ENCODE peak calls at places on chromosomes 7 and 10, in four cellular contexts. M, P, F and X are unnamed samples.

GRCh38 chr10:23099079-23099478 is 3.7 kb downstream of the MSRB2 start:
- DNase-seq in M (no peak), P (no peak), F (no peak), X (no peak)

GRCh38 chr7:64874114-64874513 is 29.0 kb upstream of the ZNF273 start:
- DNase-seq in M (no peak), P (no peak), F (no peak), X (no peak)

GRCh38 chr10:13750299-13751190 is 163.8 kb downstream of the PRPF18 start:
- DNase-seq in M (no peak), P (no peak), F (peak; percentile 57), X (no peak)

GRCh38 chr7:54788664-54789063 is 29.7 kb upstream of the SEC61G start:
- DNase-seq in M (peak; percentile 53), P (no peak), F (peak; percentile 13), X (peak; percentile 81)

GRCh38 chr7:94245500-94245899 is 149.2 kb upstream of the COL1A2 start:
- DNase-seq in M (no peak), P (no peak), F (no peak), X (no peak)

GRCh38 chr10:49369216-49370162 is 26.4 kb downstream of the DRGX start:
- DNase-seq in M (no peak), P (no peak), F (no peak), X (no peak)

GRCh38 chr7:112069879-112070321 is 136.3 kb downstream of the DOCK4 start:
- DNase-seq in M (no peak), P (no peak), F (no peak), X (no peak)

GRCh38 chr7:47591655-47592572 is 10.0 kb upstream of the TNS3 start:
- DNase-seq in M (peak; percentile 75), P (no peak), F (no peak), X (peak; percentile 86)

GRCh38 chr10:62456611-62457101 is 82.5 kb downstream of the ZNF365 start:
- DNase-seq in M (no peak), P (no peak), F (peak; percentile 86), X (no peak)

GRCh38 chr10:64773357-64773756 is 1252.2 kb downstream of the REEP3 start:
- DNase-seq in M (no peak), P (no peak), F (no peak), X (no peak)

GRCh38 chr10:59894114-59894513 is 12.2 kb downstream of the CCDC6 start:
- DNase-seq in M (no peak), P (no peak), F (no peak), X (no peak)

GRCh38 chr10:103451091-103451801 is 924 bp downstream of the CALHM2 start:
- DNase-seq in M (no peak), P (peak; percentile 34), F (no peak), X (no peak)

GRCh38 chr10:74993649-74994048 is 117.8 kb upstream of the SAMD8 start:
- DNase-seq in M (no peak), P (no peak), F (no peak), X (no peak)

GRCh38 chr10:104447331-104447730 is 93.7 kb downstream of the CFAP58 start:
- DNase-seq in M (no peak), P (no peak), F (no peak), X (no peak)

GRCh38 chr10:100186253-100186780 is 488 bp upstream of the ERLIN1 start:
- DNase-seq in M (no peak), P (peak; percentile 11), F (peak; percentile 44), X (peak; percentile 46)

GRCh38 chr10:82882722-82883121 is 1007.7 kb downstream of the NRG3 start:
- DNase-seq in M (no peak), P (no peak), F (no peak), X (no peak)

GRCh38 chr10:104690081-104690480 is 49.0 kb downstream of the SORCS3 start:
- DNase-seq in M (no peak), P (no peak), F (no peak), X (no peak)

GRCh38 chr10:87532696-87533095 is 28.0 kb downstream of the MINPP1 start:
- DNase-seq in M (no peak), P (no peak), F (no peak), X (no peak)

GRCh38 chr10:127694580-127695193 is 42.3 kb upstream of the FOXI2 start:
- DNase-seq in M (peak; percentile 39), P (peak; percentile 25), F (no peak), X (peak; percentile 95)

GRCh38 chr7:105776986-105777910 is 99.2 kb downstream of the ATXN7L1 start:
- DNase-seq in M (no peak), P (no peak), F (no peak), X (no peak)

GRCh38 chr7:104111294-104111693 is 96.5 kb downstream of the ORC5 start:
- DNase-seq in M (peak; percentile 24), P (no peak), F (no peak), X (no peak)

GRCh38 chr7:128381161-128381821 is 19.8 kb upstream of the PRRT4 start:
- DNase-seq in M (no peak), P (peak; percentile 91), F (no peak), X (peak; percentile 94)

GRCh38 chr7:147415991-147416390 is 1174.6 kb upstream of the C7orf33 start:
- DNase-seq in M (no peak), P (no peak), F (no peak), X (no peak)

GRCh38 chr10:9800011-9800410 is 1217.7 kb upstream of the CELF2 start:
- DNase-seq in M (no peak), P (no peak), F (no peak), X (no peak)

GRCh38 chr7:108077714-108078113 is 52.4 kb downstream of the LAMB4 start:
- DNase-seq in M (no peak), P (no peak), F (no peak), X (no peak)

GRCh38 chr7:29299986-29300609 is 105.5 kb downstream of the CHN2 start:
- DNase-seq in M (no peak), P (no peak), F (no peak), X (no peak)

GRCh38 chr7:192701-193536 is 548 bp downstream of the FAM20C start:
- DNase-seq in M (no peak), P (no peak), F (no peak), X (no peak)

GRCh38 chr7:194996-195829 is 2.8 kb downstream of the FAM20C start:
- DNase-seq in M (peak; percentile 24), P (no peak), F (no peak), X (no peak)

GRCh38 chr7:192035-192649 is at the start of gene FAM20C:
- DNase-seq in M (no peak), P (peak; percentile 67), F (no peak), X (peak; percentile 66)

GRCh38 chr7:194257-194995 is 2.1 kb downstream of the FAM20C start:
- DNase-seq in M (peak; percentile 90), P (no peak), F (no peak), X (peak; percentile 49)

GRCh38 chr7:193538-194256 is 1.3 kb downstream of the FAM20C start:
- DNase-seq in M (no peak), P (no peak), F (no peak), X (peak; percentile 46)
- H3K4me2 ChIP-seq in M (peak overlapping the region; percentile 76), P (no peak overlapping the region), F (no peak overlapping the region), X (peak overlapping the region; percentile 96)

DNA sequence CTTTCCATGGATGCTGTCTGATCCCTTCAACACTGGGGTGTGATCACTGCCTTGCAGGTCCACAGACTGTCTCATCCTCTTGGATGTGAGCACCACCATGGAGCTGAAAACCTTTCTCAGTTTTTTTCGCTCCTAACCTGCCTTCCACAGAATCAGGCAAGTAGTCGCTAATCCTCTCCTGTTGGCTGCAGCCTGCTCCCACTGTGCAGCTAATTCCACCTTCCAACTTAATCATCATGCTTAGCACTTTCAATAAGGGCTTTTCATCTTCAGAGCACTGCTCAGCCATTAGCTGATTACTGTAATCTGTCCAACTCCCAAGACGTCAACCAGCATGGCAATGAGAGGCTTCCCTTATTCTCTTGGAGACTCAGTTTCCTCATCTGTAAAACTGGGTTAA is 15.1 kb upstream of the CDH23 start:
- DNase-seq in M (no peak), P (no peak), F (no peak), X (no peak)
- TF ChIP-seq JUNB in M (no peak), P (no peak), F (no peak), X (no peak)

GRCh38 chr7:124566576-124566975 is 199.0 kb downstream of the GPR37 start:
- DNase-seq in M (no peak), P (no peak), F (no peak), X (peak; percentile 27)
- TF ChIP-seq CREB1 in M (no peak), P (no peak), F (no peak), X (no peak)

DNA sequence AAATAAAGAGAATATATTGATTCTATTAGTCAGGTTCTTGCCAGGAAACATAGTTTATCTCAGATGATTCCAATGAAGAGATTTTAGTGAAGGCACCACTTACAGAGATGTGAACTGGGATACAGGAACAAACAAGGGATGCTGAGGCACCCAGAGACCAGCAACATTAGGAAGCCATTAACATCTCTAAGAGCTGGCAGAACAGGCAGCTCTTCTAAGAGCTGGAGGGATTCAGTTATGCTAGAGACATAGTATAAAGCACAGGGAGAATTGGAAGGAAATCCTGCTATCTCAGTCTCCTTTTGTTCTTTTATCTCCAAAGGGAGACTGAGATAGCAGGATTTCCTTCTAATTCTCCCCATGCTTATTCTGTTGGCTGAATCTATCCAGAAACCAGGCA is 22.0 kb downstream of the OR6B1 start:
- DNase-seq in M (no peak), P (no peak), F (no peak), X (peak; percentile 30)
- H3K4me2 ChIP-seq in M (no peak overlapping the region), P (no peak overlapping the region), F (no peak overlapping the region), X (no peak overlapping the region)

DNA sequence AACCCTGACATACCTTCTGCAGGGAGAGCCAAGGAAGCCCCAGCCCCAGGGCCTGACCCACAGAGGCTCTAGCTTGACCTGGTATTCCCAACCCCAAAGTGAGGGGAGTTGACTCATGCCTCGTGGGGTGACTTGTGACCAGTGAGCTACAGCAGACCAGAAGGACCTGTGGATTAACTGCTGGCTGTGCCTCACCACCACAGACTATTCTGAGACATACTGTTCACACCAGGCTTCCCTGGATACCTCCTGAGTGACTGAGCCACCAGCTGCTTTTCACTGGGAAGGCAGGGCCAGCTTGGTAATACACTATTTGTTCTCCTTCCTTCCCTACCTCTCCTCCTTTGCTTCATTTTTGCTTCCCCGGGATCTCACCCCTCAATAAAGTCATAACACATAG is 7.3 kb downstream of the PLXNA4 start:
- DNase-seq in M (no peak), P (no peak), F (no peak), X (no peak)
- TF ChIP-seq JUNB in M (no peak), P (no peak), F (no peak), X (no peak)

DNA sequence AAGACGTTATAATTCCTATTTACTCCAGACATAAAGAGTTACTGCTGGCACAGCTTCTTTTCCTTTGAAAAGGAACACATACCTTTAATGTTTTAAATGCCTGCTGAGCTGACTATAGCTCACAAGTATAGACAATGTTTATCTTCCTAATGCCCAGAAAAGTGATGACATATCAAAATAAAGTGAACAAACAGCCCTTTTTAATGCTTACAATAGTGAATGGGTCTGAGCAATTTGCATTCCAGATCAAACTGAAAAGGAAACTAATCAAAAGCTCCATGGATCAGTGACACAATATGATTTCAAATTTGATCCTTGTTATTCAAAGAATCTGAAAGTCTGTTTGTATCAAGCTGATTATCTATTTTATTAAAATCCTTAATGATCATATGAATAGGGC is 233.6 kb upstream of the SEMA3E start:
- DNase-seq in M (no peak), P (no peak), F (no peak), X (no peak)
- TF ChIP-seq CREB1 in M (no peak), P (no peak), F (no peak), X (no peak)

DNA sequence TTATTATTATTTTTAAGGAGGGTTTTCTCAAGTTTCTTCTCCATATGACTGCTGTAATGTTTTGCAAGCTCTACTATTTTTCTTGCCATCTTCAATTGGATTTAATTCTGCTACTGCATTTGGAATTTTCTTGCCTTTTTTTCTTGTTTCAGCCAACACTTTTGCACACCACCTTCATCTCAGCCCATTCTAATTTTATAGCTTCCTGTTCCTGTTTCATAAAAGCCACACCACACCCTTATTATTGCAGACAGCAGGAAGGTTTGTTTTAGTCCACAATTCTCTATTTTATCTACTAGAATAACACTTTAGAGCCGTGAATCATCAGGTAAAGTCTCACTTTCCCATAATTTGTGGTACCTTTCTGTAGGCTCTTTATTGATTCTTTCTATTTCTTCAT is 209.3 kb upstream of the TBX20 start:
- DNase-seq in M (no peak), P (no peak), F (no peak), X (no peak)
- H3K4me2 ChIP-seq in M (no peak overlapping the region), P (no peak overlapping the region), F (no peak overlapping the region), X (no peak overlapping the region)